ENCODE peak calls at places on chromosomes 1 and 21, in five cellular contexts. J is tibial artery; D is cardiac fibroblast; T is CD8-positive, alpha-beta memory T cell; Z is neural crest cell. R is an unnamed sample.

GRCh38 chr1:79325705-79326104 is 319.2 kb upstream of the ADGRL4 start:
- DNase-seq in J (no peak), D (peak; percentile 17), T (no peak), Z (no peak), R (no peak)

GRCh38 chr1:159211331-159212136 is 6.9 kb downstream of the ACKR1 start:
- DNase-seq in J (no peak), D (peak; percentile 40), T (peak; percentile 24), Z (peak; percentile 61), R (peak; percentile 62)

GRCh38 chr1:30822966-30823581 is 65.5 kb upstream of the LAPTM5 start:
- DNase-seq in J (no peak), D (no peak), T (no peak), Z (no peak), R (no peak)

GRCh38 chr1:165928075-165928731 is 100.8 kb downstream of the UCK2 start:
- DNase-seq in J (no peak), D (peak; percentile 73), T (no peak), Z (peak; percentile 42), R (peak; percentile 49)

GRCh38 chr21:26795866-26796329 is 49.3 kb downstream of the ADAMTS1 start:
- DNase-seq in J (peak; percentile 45), D (peak; percentile 96), T (no peak), Z (no peak), R (no peak)

GRCh38 chr1:68791800-68792199 is 294.9 kb upstream of the DEPDC1 start:
- DNase-seq in J (no peak), D (no peak), T (no peak), Z (no peak), R (no peak)

GRCh38 chr1:66177483-66177882 is 356.5 kb upstream of the SGIP1 start:
- DNase-seq in J (no peak), D (no peak), T (no peak), Z (no peak), R (no peak)

GRCh38 chr1:147560756-147561472 is 19.6 kb downstream of the BCL9 start:
- DNase-seq in J (no peak), D (no peak), T (no peak), Z (no peak), R (no peak)

GRCh38 chr1:8025061-8025670 is 943 bp downstream of the ERRFI1 start:
- DNase-seq in J (no peak), D (peak; percentile 52), T (no peak), Z (no peak), R (no peak)